ENCODE peak calls at places on chromosome 1, in five cellular contexts. X is stimulated activated CD8-positive, alpha-beta memory T cell treated with anti-CD3 and anti-CD28 coated beads, Interleukin-7, amount 100 ng/mL, for 1 hour; H is stomach; K is ovary; Z is RWPE1. P is an unnamed sample.

GRCh38 chr1:225881081-225882007 is 836 bp downstream of the TMEM63A start:
- DNase-seq in Z (peak; percentile 43), H (peak; percentile 71), X (no peak), K (peak; percentile 69), P (no peak)

GRCh38 chr1:27941671-27942540 is 7.1 kb downstream of the SMPDL3B start:
- DNase-seq in X (no peak), H (no peak), K (no peak), Z (no peak), P (no peak)

GRCh38 chr1:157368363-157368762 is 184.0 kb downstream of the FCRL5 start:
- DNase-seq in H (no peak), K (no peak), X (no peak), Z (no peak), P (no peak)

GRCh38 chr1:234545512-234546386 is 64.2 kb downstream of the IRF2BP2 start:
- DNase-seq in H (no peak), X (no peak), K (no peak), Z (no peak), P (no peak)

GRCh38 chr1:145956776-145957442 is 908 bp downstream of the LIX1L start:
- DNase-seq in X (no peak), Z (no peak), K (peak; percentile 78), H (no peak), P (no peak)

GRCh38 chr1:211625040-211625439 is 46.1 kb upstream of the SLC30A1 start:
- DNase-seq in H (no peak), K (no peak), Z (peak; percentile 34), X (no peak), P (peak; percentile 26)

GRCh38 chr1:26953374-26953773 is 6.9 kb downstream of the KDF1 start:
- DNase-seq in K (no peak), Z (no peak), H (no peak), X (no peak), P (no peak)

GRCh38 chr1:70990460-70991253 is 57.0 kb downstream of the PTGER3 start:
- DNase-seq in Z (no peak), H (no peak), X (no peak), K (no peak), P (no peak)

GRCh38 chr1:172466795-172467407 is 23.0 kb upstream of the PIGC start:
- DNase-seq in X (no peak), K (no peak), H (no peak), Z (no peak), P (no peak)

GRCh38 chr1:63888984-63889383 is 115.2 kb downstream of the ROR1 start:
- DNase-seq in X (no peak), Z (no peak), H (no peak), K (no peak), P (no peak)

GRCh38 chr1:5993553-5994510 is 1.6 kb upstream of the NPHP4 start:
- DNase-seq in Z (peak; percentile 26), X (no peak), H (no peak), K (peak; percentile 28), P (no peak)